ENCODE peak calls at places on chromosomes 11 and 22, in ten cellular contexts. M is left ventricle myocardium inferior, B is transverse colon, W is OCI-LY7, U is psoas muscle, A is SJCRH30, S is SJSA1, X is body of pancreas, F is upper lobe of right lung, L is cardiac muscle cell. V is an unnamed sample.
A peak's percentile ranks its signal among the peaks of the same experiment; 100 is the strongest.

GRCh38 chr22:25049770-25050169 is 97.3 kb downstream of the KIAA1671 start:
- DNase-seq in M (no peak), B (no peak), W (no peak), U (no peak), A (no peak), S (no peak), X (no peak), F (no peak), L (no peak), V (no peak)

GRCh38 chr22:28773461-28773867 is 969 bp downstream of the CCDC117 start:
- DNase-seq in M (no peak), B (no peak), W (no peak), U (no peak), A (no peak), S (peak; percentile 90), X (no peak), F (no peak), L (peak; percentile 34), V (no peak)

GRCh38 chr11:134544095-134544815 is 132.2 kb upstream of the B3GAT1 start:
- DNase-seq in M (no peak), B (no peak), W (no peak), U (no peak), A (no peak), S (no peak), X (no peak), F (no peak), L (no peak), V (no peak)

GRCh38 chr11:125381499-125381898 is 114.6 kb downstream of the FEZ1 start:
- DNase-seq in M (no peak), B (no peak), W (no peak), U (peak; percentile 17), A (no peak), S (no peak), X (no peak), F (peak; percentile 15), L (no peak), V (no peak)

GRCh38 chr11:4697583-4697982 is at the start of gene OR51E2:
- DNase-seq in M (no peak), B (peak; percentile 19), W (no peak), U (no peak), A (no peak), S (no peak), X (no peak), F (no peak), L (no peak), V (no peak)

GRCh38 chr11:131397666-131398065 is 27.3 kb downstream of the NTM start:
- DNase-seq in M (no peak), B (no peak), W (no peak), U (no peak), A (no peak), S (no peak), X (no peak), F (no peak), L (no peak), V (no peak)

GRCh38 chr11:66857234-66857926 is 516 bp downstream of the LRFN4 start:
- DNase-seq in M (no peak), B (no peak), W (no peak), U (no peak), A (peak; percentile 32), S (no peak), X (no peak), F (no peak), L (no peak), V (no peak)

GRCh38 chr11:84800755-84801346 is 826.3 kb downstream of the DLG2 start:
- DNase-seq in M (no peak), B (no peak), W (no peak), U (no peak), A (peak; percentile 28), S (peak; percentile 9), X (no peak), F (no peak), L (peak; percentile 9), V (no peak)

GRCh38 chr11:134561348-134561720 is 149.3 kb upstream of the B3GAT1 start:
- DNase-seq in M (no peak), B (no peak), W (no peak), U (no peak), A (no peak), S (no peak), X (no peak), F (peak; percentile 48), L (no peak), V (no peak)

GRCh38 chr11:6539748-6540268 is 42.7 kb downstream of the DNHD1 start:
- DNase-seq in M (no peak), B (no peak), W (no peak), U (no peak), A (no peak), S (no peak), X (no peak), F (no peak), L (no peak), V (peak; percentile 15)

GRCh38 chr11:709109-709997 is 3.3 kb downstream of the EPS8L2 start:
- DNase-seq in M (no peak), B (no peak), W (no peak), U (no peak), A (no peak), S (no peak), X (peak; percentile 39), F (no peak), L (no peak), V (no peak)

GRCh38 chr11:72229925-72230763 is 5.6 kb downstream of the INPPL1 start:
- DNase-seq in M (no peak), B (no peak), W (no peak), U (no peak), A (no peak), S (no peak), X (no peak), F (peak; percentile 54), L (no peak), V (no peak)

GRCh38 chr22:25824828-25825474 is 83.0 kb downstream of the MYO18B start:
- DNase-seq in M (no peak), B (no peak), W (no peak), U (no peak), A (no peak), S (no peak), X (no peak), F (no peak), L (no peak), V (no peak)

GRCh38 chr11:32213223-32213622 is 122.3 kb downstream of the RCN1 start:
- DNase-seq in M (no peak), B (no peak), W (no peak), U (no peak), A (peak; percentile 22), S (no peak), X (no peak), F (no peak), L (peak; percentile 76), V (no peak)

GRCh38 chr22:27252282-27253049 is 549.1 kb downstream of the MN1 start:
- DNase-seq in M (peak; percentile 36), B (no peak), W (no peak), U (peak; percentile 69), A (no peak), S (no peak), X (peak; percentile 38), F (no peak), L (peak; percentile 94), V (peak; percentile 32)

GRCh38 chr22:29617922-29618629 is 14.6 kb downstream of the NF2 start:
- DNase-seq in M (no peak), B (no peak), W (no peak), U (no peak), A (no peak), S (no peak), X (no peak), F (no peak), L (peak; percentile 52), V (no peak)

GRCh38 chr11:117826832-117827231 is 2.3 kb upstream of the FXYD2 start:
- DNase-seq in M (no peak), B (no peak), W (no peak), U (no peak), A (no peak), S (no peak), X (peak; percentile 31), F (peak; percentile 3), L (no peak), V (no peak)
- H3K4me1 ChIP-seq in M (peaks cover 74% of the 10 kb centered on the region), B (peaks cover 42% of the 10 kb centered on the region), W (no peaks in the 10 kb centered on the region), U (peaks cover 12% of the 10 kb centered on the region), A (peaks cover 23% of the 10 kb centered on the region), S (no peaks in the 10 kb centered on the region), X (peaks cover 67% of the 10 kb centered on the region), F (peaks cover 52% of the 10 kb centered on the region), L (peaks cover 4% of the 10 kb centered on the region), V (peaks cover 10% of the 10 kb centered on the region)

DNA sequence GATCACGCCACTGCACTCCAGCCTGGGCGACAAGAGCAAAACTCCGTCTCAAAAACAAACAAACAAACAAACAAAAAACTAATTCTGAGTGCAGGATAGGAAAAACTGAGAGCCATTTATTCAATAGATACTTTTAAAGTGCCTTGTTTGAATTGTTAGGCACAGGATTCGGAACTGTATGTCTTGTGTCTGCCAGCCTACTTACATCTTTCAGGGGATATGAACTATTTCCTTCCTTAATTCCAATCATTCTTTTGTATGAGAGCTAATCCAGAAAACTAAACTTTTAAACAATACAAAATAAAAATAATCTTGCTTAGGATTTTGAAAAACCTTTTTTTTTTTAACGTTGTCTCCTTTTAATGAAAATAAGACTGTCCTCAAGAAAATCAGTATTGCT is 12.6 kb downstream of the UVRAG start:
- DNase-seq in M (no peak), B (no peak), W (no peak), U (no peak), A (no peak), S (no peak), X (no peak), F (no peak), L (peak; percentile 47), V (no peak)
- H3K4me1 ChIP-seq in M (peaks cover 79% of the 10 kb centered on the region), B (peaks cover 57% of the 10 kb centered on the region), W (peaks cover 47% of the 10 kb centered on the region), U (peaks cover 16% of the 10 kb centered on the region), A (no peaks in the 10 kb centered on the region), S (no peaks in the 10 kb centered on the region), X (peaks cover 15% of the 10 kb centered on the region), F (peaks cover 57% of the 10 kb centered on the region), L (peaks cover 12% of the 10 kb centered on the region), V (no peaks in the 10 kb centered on the region)

DNA sequence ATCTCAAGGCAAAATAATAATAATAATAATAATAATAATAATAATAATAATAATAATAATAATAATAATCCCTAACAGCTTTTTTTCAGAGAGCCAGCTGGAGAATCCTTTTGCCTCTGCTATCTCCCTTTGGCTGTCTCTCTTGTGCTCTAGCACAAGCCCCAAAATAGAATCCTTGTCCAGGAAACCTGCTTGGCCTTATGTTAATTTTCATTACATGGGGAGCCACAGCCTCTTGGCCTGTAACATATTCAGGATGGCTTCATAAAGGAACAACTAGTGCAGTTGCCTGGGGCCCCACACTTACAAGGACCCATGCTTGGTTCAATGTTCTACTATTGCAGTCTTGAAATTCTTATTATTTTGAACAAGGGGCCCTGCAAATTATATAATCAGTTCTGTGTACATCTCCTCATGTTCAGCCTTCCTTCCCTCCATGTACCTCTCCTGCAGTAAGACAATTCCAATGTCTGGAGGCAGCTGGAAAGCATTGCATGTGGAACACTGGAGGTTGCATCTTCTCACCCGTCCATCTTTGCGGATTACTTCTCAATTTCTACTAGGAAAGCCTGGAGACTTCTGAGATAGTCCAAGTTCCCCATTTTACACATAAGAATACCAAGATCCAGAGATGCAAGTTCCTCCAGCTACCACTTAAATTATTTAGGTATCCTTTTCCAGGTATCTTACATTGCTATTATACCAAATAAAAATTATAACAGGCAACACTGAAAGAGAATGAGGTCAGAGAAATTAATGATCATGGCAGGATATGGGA is 37.8 kb upstream of the SORL1 start:
- DNase-seq in M (no peak), B (no peak), W (no peak), U (no peak), A (no peak), S (no peak), X (no peak), F (no peak), L (no peak), V (no peak)
- H3K4me1 ChIP-seq in M (peaks cover 40% of the 10 kb centered on the region), B (peaks cover 43% of the 10 kb centered on the region), W (peaks cover 63% of the 10 kb centered on the region), U (no peaks in the 10 kb centered on the region), A (peaks cover 15% of the 10 kb centered on the region), S (no peaks in the 10 kb centered on the region), X (peaks cover 9% of the 10 kb centered on the region), F (peaks cover 41% of the 10 kb centered on the region), L (peaks cover 8% of the 10 kb centered on the region), V (no peaks in the 10 kb centered on the region)

GRCh38 chr22:42279425-42280020 is 9.1 kb upstream of the TCF20 start:
- DNase-seq in M (peak; percentile 1), B (no peak), W (no peak), U (peak; percentile 23), A (no peak), S (no peak), X (no peak), F (no peak), L (no peak), V (no peak)
- H3K4me1 ChIP-seq in M (peaks cover 15% of the 10 kb centered on the region), B (peaks cover 33% of the 10 kb centered on the region), W (peaks cover 18% of the 10 kb centered on the region), U (peaks cover 4% of the 10 kb centered on the region), A (no peaks in the 10 kb centered on the region), S (no peaks in the 10 kb centered on the region), X (peaks cover 14% of the 10 kb centered on the region), F (peaks cover 5% of the 10 kb centered on the region), L (peaks cover 8% of the 10 kb centered on the region), V (peaks cover 10% of the 10 kb centered on the region)

V was measured in BE2C.